ENCODE peak calls at places on chromosomes 12 and 14, in nine cellular contexts. One of them, this sample, is unnamed.

GRCh38 chr14:100982764-100983163 is 79.2 kb upstream of the RTL1 start:
- DNase-seq in CD8-positive, alpha-beta T cell: no peak
- DNase-seq in A673: no peak
- DNase-seq in PC-3: peak
- DNase-seq in coronary artery: no peak
- DNase-seq in body of pancreas: no peak
- DNase-seq in GM23338: no peak
- DNase-seq in psoas muscle: no peak
- DNase-seq in neural progenitor cell: no peak
- DNase-seq in this sample: no peak

GRCh38 chr12:3777206-3777809 is 24.4 kb upstream of the CRACR2A start:
- DNase-seq in coronary artery: no peak
- DNase-seq in PC-3: peak
- DNase-seq in CD8-positive, alpha-beta T cell: no peak
- DNase-seq in GM23338: peak
- DNase-seq in A673: peak
- DNase-seq in body of pancreas: no peak
- DNase-seq in psoas muscle: no peak
- DNase-seq in neural progenitor cell: peak
- DNase-seq in this sample: no peak

GRCh38 chr12:119153477-119154434 is 25.0 kb upstream of the HSPB8 start:
- DNase-seq in neural progenitor cell: peak
- DNase-seq in GM23338: peak
- DNase-seq in CD8-positive, alpha-beta T cell: no peak
- DNase-seq in psoas muscle: peak
- DNase-seq in coronary artery: no peak
- DNase-seq in body of pancreas: peak
- DNase-seq in PC-3: peak
- DNase-seq in A673: peak
- DNase-seq in this sample: no peak

GRCh38 chr12:75759842-75760260 is 248.4 kb upstream of the KRR1 start:
- DNase-seq in A673: no peak
- DNase-seq in CD8-positive, alpha-beta T cell: no peak
- DNase-seq in PC-3: peak
- DNase-seq in psoas muscle: no peak
- DNase-seq in neural progenitor cell: no peak
- DNase-seq in coronary artery: no peak
- DNase-seq in GM23338: no peak
- DNase-seq in body of pancreas: no peak
- DNase-seq in this sample: no peak

GRCh38 chr12:50733720-50734119 is 30.2 kb upstream of the ATF1 start:
- DNase-seq in neural progenitor cell: no peak
- DNase-seq in coronary artery: no peak
- DNase-seq in CD8-positive, alpha-beta T cell: no peak
- DNase-seq in GM23338: no peak
- DNase-seq in A673: no peak
- DNase-seq in psoas muscle: no peak
- DNase-seq in PC-3: no peak
- DNase-seq in body of pancreas: no peak
- DNase-seq in this sample: no peak

GRCh38 chr12:3049176-3049575 is 28.0 kb upstream of the TSPAN9 start:
- DNase-seq in GM23338: no peak
- DNase-seq in coronary artery: no peak
- DNase-seq in neural progenitor cell: no peak
- DNase-seq in A673: no peak
- DNase-seq in PC-3: no peak
- DNase-seq in CD8-positive, alpha-beta T cell: no peak
- DNase-seq in psoas muscle: no peak
- DNase-seq in body of pancreas: no peak
- DNase-seq in this sample: no peak

GRCh38 chr14:33432407-33433023 is 493.8 kb downstream of the NPAS3 start:
- DNase-seq in GM23338: no peak
- DNase-seq in PC-3: peak
- DNase-seq in psoas muscle: no peak
- DNase-seq in A673: peak
- DNase-seq in body of pancreas: peak
- DNase-seq in CD8-positive, alpha-beta T cell: no peak
- DNase-seq in coronary artery: no peak
- DNase-seq in neural progenitor cell: peak
- DNase-seq in this sample: peak

GRCh38 chr12:52579468-52580450 is 6.1 kb upstream of the KRT74 start:
- DNase-seq in body of pancreas: no peak
- DNase-seq in psoas muscle: no peak
- DNase-seq in A673: no peak
- DNase-seq in CD8-positive, alpha-beta T cell: no peak
- DNase-seq in PC-3: no peak
- DNase-seq in coronary artery: no peak
- DNase-seq in neural progenitor cell: no peak
- DNase-seq in GM23338: no peak
- DNase-seq in this sample: no peak

GRCh38 chr12:6699989-6700645 is 498 bp downstream of the PIANP start:
- DNase-seq in PC-3: no peak
- DNase-seq in GM23338: peak
- DNase-seq in CD8-positive, alpha-beta T cell: no peak
- DNase-seq in body of pancreas: no peak
- DNase-seq in A673: no peak
- DNase-seq in neural progenitor cell: peak
- DNase-seq in coronary artery: no peak
- DNase-seq in psoas muscle: no peak
- DNase-seq in this sample: peak

GRCh38 chr12:75611041-75611440 is 99.6 kb upstream of the KRR1 start:
- DNase-seq in A673: peak
- DNase-seq in psoas muscle: no peak
- DNase-seq in body of pancreas: no peak
- DNase-seq in CD8-positive, alpha-beta T cell: no peak
- DNase-seq in GM23338: peak
- DNase-seq in coronary artery: no peak
- DNase-seq in PC-3: no peak
- DNase-seq in neural progenitor cell: no peak
- DNase-seq in this sample: no peak

GRCh38 chr12:102891756-102892155 is 25.3 kb downstream of the PAH start:
- DNase-seq in CD8-positive, alpha-beta T cell: no peak
- DNase-seq in neural progenitor cell: peak
- DNase-seq in PC-3: no peak
- DNase-seq in coronary artery: no peak
- DNase-seq in A673: no peak
- DNase-seq in body of pancreas: no peak
- DNase-seq in psoas muscle: no peak
- DNase-seq in GM23338: peak
- DNase-seq in this sample: peak

GRCh38 chr14:104130974-104131651 is 7.3 kb upstream of the KIF26A start:
- DNase-seq in A673: peak
- DNase-seq in psoas muscle: peak
- DNase-seq in coronary artery: no peak
- DNase-seq in body of pancreas: peak
- DNase-seq in GM23338: peak
- DNase-seq in PC-3: peak
- DNase-seq in neural progenitor cell: peak
- DNase-seq in CD8-positive, alpha-beta T cell: no peak
- DNase-seq in this sample: peak

GRCh38 chr12:17588968-17589367 is 501.0 kb downstream of the RERGL start:
- DNase-seq in CD8-positive, alpha-beta T cell: no peak
- DNase-seq in coronary artery: no peak
- DNase-seq in PC-3: peak
- DNase-seq in A673: peak
- DNase-seq in body of pancreas: peak
- DNase-seq in neural progenitor cell: peak
- DNase-seq in psoas muscle: no peak
- DNase-seq in GM23338: peak
- DNase-seq in this sample: peak

GRCh38 chr12:6606331-6607131 is 648 bp downstream of the CHD4 start:
- DNase-seq in CD8-positive, alpha-beta T cell: peak
- DNase-seq in neural progenitor cell: peak
- DNase-seq in psoas muscle: peak
- DNase-seq in PC-3: no peak
- DNase-seq in GM23338: peak
- DNase-seq in body of pancreas: peak
- DNase-seq in coronary artery: peak
- DNase-seq in A673: peak
- DNase-seq in this sample: peak

GRCh38 chr12:95446511-95446910 is 27.4 kb upstream of the METAP2 start:
- DNase-seq in CD8-positive, alpha-beta T cell: no peak
- DNase-seq in PC-3: no peak
- DNase-seq in neural progenitor cell: peak
- DNase-seq in coronary artery: no peak
- DNase-seq in A673: no peak
- DNase-seq in body of pancreas: peak
- DNase-seq in GM23338: peak
- DNase-seq in psoas muscle: peak
- DNase-seq in this sample: no peak

GRCh38 chr14:88535149-88535548 is 19.7 kb downstream of the PTPN21 start:
- DNase-seq in coronary artery: no peak
- DNase-seq in GM23338: peak
- DNase-seq in PC-3: no peak
- DNase-seq in neural progenitor cell: peak
- DNase-seq in CD8-positive, alpha-beta T cell: no peak
- DNase-seq in psoas muscle: no peak
- DNase-seq in body of pancreas: peak
- DNase-seq in A673: peak
- DNase-seq in this sample: no peak

GRCh38 chr14:101045511-101045910 is 142.0 kb upstream of the RTL1 start:
- DNase-seq in GM23338: no peak
- DNase-seq in coronary artery: no peak
- DNase-seq in body of pancreas: no peak
- DNase-seq in A673: no peak
- DNase-seq in neural progenitor cell: no peak
- DNase-seq in psoas muscle: peak
- DNase-seq in PC-3: no peak
- DNase-seq in CD8-positive, alpha-beta T cell: no peak
- DNase-seq in this sample: no peak

GRCh38 chr12:84605988-84606387 is 306.6 kb downstream of the SLC6A15 start:
- DNase-seq in neural progenitor cell: no peak
- DNase-seq in body of pancreas: no peak
- DNase-seq in GM23338: peak
- DNase-seq in PC-3: no peak
- DNase-seq in coronary artery: no peak
- DNase-seq in psoas muscle: no peak
- DNase-seq in CD8-positive, alpha-beta T cell: no peak
- DNase-seq in A673: no peak
- DNase-seq in this sample: no peak

GRCh38 chr12:108643941-108644742 is 10.4 kb upstream of the SELPLG start:
- DNase-seq in CD8-positive, alpha-beta T cell: no peak
- DNase-seq in body of pancreas: no peak
- DNase-seq in psoas muscle: peak
- DNase-seq in neural progenitor cell: no peak
- DNase-seq in PC-3: peak
- DNase-seq in GM23338: no peak
- DNase-seq in coronary artery: no peak
- DNase-seq in A673: no peak
- DNase-seq in this sample: no peak

GRCh38 chr12:83196694-83197350 is 510.1 kb downstream of the TMTC2 start:
- DNase-seq in neural progenitor cell: no peak
- DNase-seq in A673: no peak
- DNase-seq in body of pancreas: no peak
- DNase-seq in psoas muscle: no peak
- DNase-seq in PC-3: no peak
- DNase-seq in CD8-positive, alpha-beta T cell: no peak
- DNase-seq in coronary artery: no peak
- DNase-seq in GM23338: no peak
- DNase-seq in this sample: no peak

GRCh38 chr12:126369487-126370463 is 1304.5 kb downstream of the AACS start:
- DNase-seq in body of pancreas: no peak
- DNase-seq in neural progenitor cell: no peak
- DNase-seq in coronary artery: no peak
- DNase-seq in psoas muscle: no peak
- DNase-seq in GM23338: peak
- DNase-seq in PC-3: peak
- DNase-seq in A673: peak
- DNase-seq in CD8-positive, alpha-beta T cell: no peak
- DNase-seq in this sample: no peak
- TF ChIP-seq CTCF in body of pancreas: no peak
- TF ChIP-seq CTCF in neural progenitor cell: peak
- TF ChIP-seq CTCF in coronary artery: no peak
- TF ChIP-seq CTCF in psoas muscle: no peak
- TF ChIP-seq CTCF in GM23338: peak
- TF ChIP-seq CTCF in PC-3: peak
- TF ChIP-seq CTCF in A673: peak
- TF ChIP-seq CTCF in CD8-positive, alpha-beta T cell: no peak
- TF ChIP-seq CTCF in this sample: no peak

DNA sequence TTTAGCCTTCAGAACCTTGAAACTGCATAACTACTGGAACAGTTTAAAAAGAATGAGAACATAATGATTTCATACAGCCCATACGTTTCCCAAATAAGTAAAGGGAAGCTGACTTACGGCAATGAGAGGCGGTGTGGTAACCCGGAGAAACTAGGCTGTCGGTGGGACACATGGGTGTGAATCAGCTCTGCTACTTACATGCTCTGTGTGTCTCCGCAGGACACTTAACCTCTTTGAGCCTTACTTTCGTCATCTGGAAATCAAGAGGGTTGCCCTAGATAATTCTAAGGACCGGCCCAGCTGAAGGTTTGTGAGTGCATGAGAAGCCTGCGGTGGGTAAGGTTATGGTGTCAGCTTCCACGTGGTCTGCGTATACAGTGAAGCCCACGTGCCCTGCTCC is 49.3 kb upstream of the PLEKHG3 start:
- DNase-seq in coronary artery: no peak
- DNase-seq in body of pancreas: no peak
- DNase-seq in PC-3: no peak
- DNase-seq in psoas muscle: no peak
- DNase-seq in A673: no peak
- DNase-seq in neural progenitor cell: no peak
- DNase-seq in GM23338: no peak
- DNase-seq in CD8-positive, alpha-beta T cell: no peak
- DNase-seq in this sample: no peak
- H3K27ac ChIP-seq in coronary artery: peak
- H3K27ac ChIP-seq in body of pancreas: no peak
- H3K27ac ChIP-seq in PC-3: peak
- H3K27ac ChIP-seq in psoas muscle: no peak
- H3K27ac ChIP-seq in A673: no peak
- H3K27ac ChIP-seq in neural progenitor cell: no peak
- H3K27ac ChIP-seq in GM23338: no peak
- H3K27ac ChIP-seq in CD8-positive, alpha-beta T cell: no peak
- H3K27ac ChIP-seq in this sample: no peak

DNA sequence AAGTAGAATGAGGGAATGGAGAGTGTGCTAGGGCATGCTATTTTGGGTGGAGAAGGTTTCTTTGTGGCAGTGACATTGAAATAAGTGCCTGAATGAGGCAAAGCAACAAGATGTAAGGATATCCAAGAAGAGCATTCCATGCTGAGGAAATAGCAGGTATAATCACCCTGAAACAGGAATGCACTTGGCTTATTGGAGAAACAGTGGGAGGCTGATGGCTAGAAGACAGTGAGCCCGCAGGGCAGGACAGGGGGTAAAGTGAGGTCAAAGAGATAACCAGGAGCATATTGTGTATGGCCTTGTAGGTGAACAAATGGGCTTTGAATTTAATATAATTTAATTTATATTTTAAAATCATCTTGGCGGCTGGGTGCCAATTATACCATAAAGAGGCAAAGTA is 877.0 kb downstream of the DIO2 start:
- DNase-seq in GM23338: peak
- DNase-seq in PC-3: no peak
- DNase-seq in A673: no peak
- DNase-seq in neural progenitor cell: no peak
- DNase-seq in CD8-positive, alpha-beta T cell: no peak
- DNase-seq in psoas muscle: no peak
- DNase-seq in coronary artery: no peak
- DNase-seq in body of pancreas: no peak
- DNase-seq in this sample: no peak
- H3K4me3 ChIP-seq in GM23338: peak
- H3K4me3 ChIP-seq in PC-3: no peak
- H3K4me3 ChIP-seq in A673: no peak
- H3K4me3 ChIP-seq in neural progenitor cell: no peak
- H3K4me3 ChIP-seq in CD8-positive, alpha-beta T cell: no peak
- H3K4me3 ChIP-seq in psoas muscle: no peak
- H3K4me3 ChIP-seq in coronary artery: no peak
- H3K4me3 ChIP-seq in body of pancreas: no peak
- H3K4me3 ChIP-seq in this sample: no peak

GRCh38 chr12:53950441-53950781 is 4.3 kb upstream of the HOXC12 start:
- DNase-seq in A673: no peak
- DNase-seq in CD8-positive, alpha-beta T cell: no peak
- DNase-seq in GM23338: no peak
- DNase-seq in PC-3: peak
- DNase-seq in coronary artery: no peak
- DNase-seq in psoas muscle: no peak
- DNase-seq in body of pancreas: no peak
- DNase-seq in neural progenitor cell: no peak
- DNase-seq in this sample: no peak
- TF ChIP-seq CTCF in A673: peak
- TF ChIP-seq CTCF in CD8-positive, alpha-beta T cell: no peak
- TF ChIP-seq CTCF in GM23338: no peak
- TF ChIP-seq CTCF in PC-3: peak
- TF ChIP-seq CTCF in coronary artery: no peak
- TF ChIP-seq CTCF in psoas muscle: no peak
- TF ChIP-seq CTCF in body of pancreas: no peak
- TF ChIP-seq CTCF in neural progenitor cell: no peak
- TF ChIP-seq CTCF in this sample: no peak